ENCODE peak calls at places on chromosomes 7 and 10, in four cellular contexts. J, U, X and C are unnamed samples.

GRCh38 chr10:113169853-113170455 is 219.9 kb downstream of the TCF7L2 start:
- DNase-seq in J (no peak), U (no peak), X (no peak), C (no peak)

GRCh38 chr10:132665946-132666732 is 119.8 kb downstream of the NKX6-2 start:
- DNase-seq in X (no peak), U (peak; percentile 97), J (no peak), C (peak; percentile 26)

GRCh38 chr10:132750936-132751335 is 35.0 kb downstream of the NKX6-2 start:
- DNase-seq in X (no peak), J (no peak), U (no peak), C (no peak)

GRCh38 chr10:26211781-26212444 is 4.7 kb upstream of the GAD2 start:
- DNase-seq in U (no peak), J (no peak), X (no peak), C (no peak)

GRCh38 chr10:92690211-92691041 is 671 bp downstream of the HHEX start:
- DNase-seq in X (no peak), U (peak; percentile 69), J (peak; percentile 6), C (peak; percentile 41)

GRCh38 chr10:61986357-61986756 is 84.9 kb downstream of the ARID5B start:
- DNase-seq in X (no peak), U (no peak), J (no peak), C (no peak)

GRCh38 chr7:91892821-91893340 is 12.4 kb upstream of the MTERF1 start:
- DNase-seq in U (peak; percentile 53), J (no peak), X (no peak), C (no peak)

GRCh38 chr10:35890061-35890969 is 248.2 kb upstream of the FZD8 start:
- DNase-seq in U (peak; percentile 52), X (no peak), J (no peak), C (peak; percentile 71)

GRCh38 chr10:28676297-28676967 is 889 bp upstream of the BAMBI start:
- DNase-seq in U (no peak), X (no peak), J (peak; percentile 59), C (peak; percentile 68)

GRCh38 chr10:47118326-47118725 is 181.7 kb upstream of the GDF10 start:
- DNase-seq in J (no peak), U (no peak), X (no peak), C (no peak)

GRCh38 chr10:86182150-86182549 is 184.4 kb downstream of the GRID1 start:
- DNase-seq in X (no peak), U (no peak), J (no peak), C (no peak)

GRCh38 chr10:100359529-100360150 is 12.6 kb downstream of the SCD start:
- DNase-seq in X (no peak), U (no peak), J (peak; percentile 32), C (no peak)

GRCh38 chr10:72638586-72639440 is 12.9 kb upstream of the MICU1 start:
- DNase-seq in X (no peak), U (no peak), J (no peak), C (peak; percentile 53)

GRCh38 chr7:97001656-97002554 is 3.4 kb upstream of the DLX6 start:
- DNase-seq in U (no peak), X (no peak), J (no peak), C (no peak)

GRCh38 chr7:4286281-4286680 is 395.8 kb upstream of the FOXK1 start:
- DNase-seq in J (no peak), U (no peak), X (no peak), C (no peak)

GRCh38 chr10:68423522-68423921 is 16.4 kb upstream of the RUFY2 start:
- DNase-seq in J (no peak), X (no peak), U (no peak), C (no peak)

GRCh38 chr7:43698461-43699255 is 30.7 kb downstream of the COA1 start:
- DNase-seq in U (peak; percentile 79), X (no peak), J (no peak), C (peak; percentile 55)

GRCh38 chr10:93799309-93799708 is 41.6 kb downstream of the LGI1 start:
- DNase-seq in J (no peak), X (no peak), U (no peak), C (no peak)

GRCh38 chr10:45280113-45280512 is 35.3 kb downstream of the OR13A1 start:
- DNase-seq in J (no peak), U (no peak), X (no peak), C (no peak)

GRCh38 chr10:70559861-70560260 is 42.7 kb downstream of the PRF1 start:
- DNase-seq in U (no peak), J (no peak), X (no peak), C (no peak)

GRCh38 chr7:17298840-17299476 is 506 bp downstream of the AHR start:
- DNase-seq in X (peak; percentile 37), U (peak; percentile 12), J (peak; percentile 54), C (peak; percentile 49)

GRCh38 chr7:33129806-33130153 is 416 bp downstream of the BBS9 start:
- DNase-seq in X (no peak), J (no peak), U (no peak), C (no peak)

GRCh38 chr7:116912269-116912909 is 40.9 kb upstream of the ST7 start:
- DNase-seq in J (no peak), X (no peak), U (peak; percentile 16), C (no peak)

GRCh38 chr10:84820121-84820520 is 491.7 kb downstream of the CCSER2 start:
- DNase-seq in X (no peak), U (no peak), J (no peak), C (peak; percentile 52)

GRCh38 chr10:103775786-103776185 is 79.6 kb downstream of the SH3PXD2A start:
- DNase-seq in J (no peak), X (no peak), U (no peak), C (no peak)

GRCh38 chr10:121183241-121183640 is 332.1 kb downstream of the WDR11 start:
- DNase-seq in J (no peak), X (no peak), U (no peak), C (no peak)

GRCh38 chr7:139317954-139318505 is 23.1 kb upstream of the FMC1 start:
- DNase-seq in J (no peak), U (no peak), X (no peak), C (no peak)
- H3K27ac ChIP-seq in J (peak overlapping the region; percentile 67), U (no peak overlapping the region), X (no peak overlapping the region), C (no peak overlapping the region)

GRCh38 chr7:6417408-6417807 is 30.3 kb downstream of the DAGLB start:
- DNase-seq in X (no peak), J (no peak), U (no peak), C (no peak)

GRCh38 chr7:6422095-6422494 is 25.7 kb downstream of the DAGLB start:
- DNase-seq in J (no peak), X (no peak), U (no peak), C (no peak)

GRCh38 chr7:6416516-6417145 is 31.1 kb downstream of the DAGLB start:
- DNase-seq in J (no peak), U (peak; percentile 50), X (no peak), C (peak; percentile 15)

GRCh38 chr7:6420680-6421079 is 27.1 kb downstream of the DAGLB start:
- DNase-seq in X (no peak), U (no peak), J (no peak), C (no peak)

GRCh38 chr7:6419310-6419773 is 28.4 kb downstream of the DAGLB start:
- DNase-seq in U (no peak), J (no peak), X (no peak), C (no peak)
- H3K27ac ChIP-seq in U (no peak overlapping the region), J (no peak overlapping the region), X (no peak overlapping the region), C (no peak overlapping the region)

GRCh38 chr7:41758321-41758720 is 55.4 kb upstream of the INHBA start:
- DNase-seq in U (no peak), X (no peak), J (no peak), C (no peak)

GRCh38 chr7:41769162-41769561 is 66.3 kb upstream of the INHBA start:
- DNase-seq in X (no peak), J (no peak), U (no peak), C (no peak)

GRCh38 chr7:41762641-41763040 is 59.8 kb upstream of the INHBA start:
- DNase-seq in J (no peak), U (no peak), X (no peak), C (no peak)

GRCh38 chr7:41760293-41760692 is 57.4 kb upstream of the INHBA start:
- DNase-seq in X (no peak), J (no peak), U (peak; percentile 19), C (peak; percentile 37)

DNA sequence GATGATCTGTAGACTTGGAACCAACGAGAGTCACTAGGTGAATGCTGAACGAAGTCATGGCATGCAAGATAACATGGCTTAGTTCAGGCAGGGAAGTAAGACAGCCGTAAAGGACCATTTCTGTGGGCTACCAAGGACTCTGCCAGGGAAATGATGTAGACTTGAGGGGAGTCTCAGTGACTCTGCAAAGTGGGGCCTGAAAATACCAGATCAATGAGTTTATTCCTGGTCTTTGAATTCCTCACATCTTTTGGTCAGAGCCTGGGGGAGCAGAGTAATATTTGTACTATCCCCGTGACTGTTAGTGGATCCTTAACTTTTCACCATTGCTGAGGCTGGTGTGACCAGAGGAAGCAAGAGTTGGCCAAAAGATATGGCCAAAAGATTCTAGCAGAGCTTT is 60.7 kb upstream of the INHBA start:
- DNase-seq in J (no peak), X (no peak), U (peak; percentile 1), C (no peak)
- H3K27ac ChIP-seq in J (no peak overlapping the region), X (no peak overlapping the region), U (no peak overlapping the region), C (no peak overlapping the region)

GRCh38 chr10:11595395-11595692 is 16.1 kb downstream of the USP6NL start:
- DNase-seq in X (no peak), U (peak; percentile 74), J (no peak), C (no peak)
- H3K27ac ChIP-seq in X (no peak overlapping the region), U (no peak overlapping the region), J (peak overlapping the region; percentile 67), C (peak overlapping the region; percentile 38)

GRCh38 chr7:22858274-22858639 is 35.6 kb upstream of the TOMM7 start:
- DNase-seq in X (no peak), U (no peak), J (no peak), C (no peak)
- H3K27ac ChIP-seq in X (peak overlapping the region; percentile 79), U (peak overlapping the region; percentile 92), J (no peak overlapping the region), C (no peak overlapping the region)